ENCODE peak calls at places on chromosomes 5 and 9, in ten cellular contexts. U is GM12865, I is progenitor cell of endocrine pancreas, W is MM.1S, E is neural progenitor cell, H is GM20000, P is uterus, M is upper lobe of right lung, K is fibroblast of pulmonary artery, S is AG09319. B is an unnamed sample.

GRCh38 chr5:171852255-171852681 is 66.7 kb downstream of the SMIM23 start:
- DNase-seq in M (no peak), W (no peak), H (no peak), U (no peak), K (no peak), P (no peak), S (no peak), E (peak), I (no peak), B (no peak)

GRCh38 chr5:17425385-17426070 is 72.5 kb upstream of the TAF11L2 start:
- DNase-seq in W (peak), I (no peak), P (no peak), U (peak), H (peak), K (no peak), S (no peak), M (no peak), E (no peak), B (no peak)

GRCh38 chr9:12060811-12061210 is 632.4 kb upstream of the TYRP1 start:
- DNase-seq in P (no peak), W (no peak), E (no peak), S (no peak), M (no peak), I (no peak), U (no peak), H (no peak), K (no peak), B (no peak)

GRCh38 chr5:1506242-1507015 is 17.3 kb downstream of the LPCAT1 start:
- DNase-seq in W (no peak), I (no peak), K (no peak), U (no peak), H (no peak), P (no peak), E (no peak), S (no peak), M (peak), B (no peak)

GRCh38 chr5:109281136-109281690 is 128.6 kb downstream of the PJA2 start:
- DNase-seq in W (no peak), S (no peak), U (no peak), E (no peak), H (no peak), P (no peak), K (no peak), M (no peak), I (no peak), B (no peak)

GRCh38 chr5:57066921-57067914 is 106.6 kb upstream of the GPBP1 start:
- DNase-seq in S (no peak), H (no peak), E (no peak), W (no peak), P (no peak), K (peak), U (no peak), M (no peak), I (no peak), B (no peak)

GRCh38 chr9:18478517-18479361 is 4.8 kb downstream of the ADAMTSL1 start:
- DNase-seq in K (peak), M (no peak), P (peak), S (peak), W (no peak), H (no peak), I (no peak), E (peak), U (no peak), B (no peak)

GRCh38 chr5:115816226-115817042 is at the start of gene CDO1:
- DNase-seq in U (no peak), W (no peak), I (peak), K (peak), S (peak), P (peak), E (peak), H (peak), M (peak), B (no peak)

GRCh38 chr9:120877276-120878034 is 467 bp upstream of the PHF19 start:
- DNase-seq in W (peak), U (peak), P (peak), I (peak), M (peak), S (no peak), H (peak), E (peak), K (peak), B (no peak)

GRCh38 chr9:91905958-91906585 is 44.0 kb downstream of the ROR2 start:
- DNase-seq in S (no peak), P (no peak), U (no peak), W (peak), E (no peak), K (no peak), H (peak), I (no peak), M (no peak), B (no peak)

GRCh38 chr5:134026521-134027202 is 21.9 kb upstream of the VDAC1 start:
- DNase-seq in S (peak), U (peak), P (no peak), E (peak), I (peak), M (no peak), W (peak), H (peak), K (peak), B (peak)

GRCh38 chr5:31194458-31194808 is 947 bp downstream of the CDH6 start:
- DNase-seq in P (no peak), S (no peak), W (no peak), K (peak), I (no peak), H (no peak), M (no peak), U (no peak), E (peak), B (no peak)

GRCh38 chr5:89458330-89458656 is 575.3 kb upstream of the MEF2C start:
- DNase-seq in I (no peak), U (no peak), K (no peak), H (no peak), S (no peak), E (no peak), W (no peak), M (no peak), P (no peak), B (no peak)

GRCh38 chr5:121671624-121672023 is 180.1 kb upstream of the FTMT start:
- DNase-seq in I (no peak), U (no peak), P (no peak), H (no peak), S (no peak), K (no peak), M (no peak), E (no peak), W (no peak), B (no peak)

GRCh38 chr5:131198625-131199024 is 27.9 kb downstream of the LYRM7 start:
- DNase-seq in U (no peak), M (no peak), S (no peak), H (no peak), E (no peak), I (no peak), K (no peak), W (no peak), P (no peak), B (no peak)

GRCh38 chr5:125338804-125339203 is 592.4 kb upstream of the ZNF608 start:
- DNase-seq in M (no peak), U (no peak), W (no peak), H (no peak), E (no peak), P (no peak), I (no peak), K (no peak), S (no peak), B (no peak)

GRCh38 chr5:131538177-131538593 is 96.8 kb downstream of the RAPGEF6 start:
- DNase-seq in I (no peak), W (no peak), K (peak), U (no peak), P (no peak), S (no peak), M (no peak), E (no peak), H (no peak), B (no peak)

GRCh38 chr9:72602629-72603028 is 81.2 kb downstream of the TMC1 start:
- DNase-seq in P (no peak), W (no peak), U (no peak), S (no peak), K (peak), E (no peak), I (no peak), H (no peak), M (no peak), B (no peak)

GRCh38 chr5:139148306-139148705 is 49.9 kb downstream of the SIL1 start:
- DNase-seq in W (no peak), P (no peak), S (no peak), U (no peak), M (no peak), I (no peak), K (no peak), E (no peak), H (no peak), B (no peak)

GRCh38 chr5:115243412-115243811 is 19.3 kb downstream of the PGGT1B start:
- DNase-seq in E (no peak), I (no peak), P (no peak), M (no peak), U (peak), H (no peak), W (no peak), S (no peak), K (peak), B (no peak)

GRCh38 chr5:137415231-137415681 is 83.9 kb downstream of the SPOCK1 start:
- DNase-seq in K (peak), U (no peak), P (no peak), I (no peak), S (peak), E (no peak), H (no peak), M (no peak), W (no peak), B (no peak)

GRCh38 chr5:110377411-110378392 is 348.8 kb downstream of the TMEM232 start:
- DNase-seq in U (no peak), S (no peak), P (no peak), M (no peak), E (peak), H (no peak), W (no peak), I (no peak), K (no peak), B (no peak)

GRCh38 chr5:88661870-88662207 is 221.1 kb downstream of the MEF2C start:
- DNase-seq in K (no peak), U (no peak), I (no peak), W (peak), E (no peak), P (no peak), M (no peak), S (no peak), H (no peak), B (no peak)

GRCh38 chr5:53037141-53037859 is 48.1 kb downstream of the ITGA2 start:
- DNase-seq in W (no peak), E (no peak), M (no peak), I (no peak), P (no peak), H (no peak), K (peak), U (no peak), S (no peak), B (no peak)

GRCh38 chr9:96853711-96854072 is 622 bp downstream of the ZNF782 start:
- DNase-seq in E (no peak), M (no peak), K (no peak), I (no peak), W (peak), H (peak), U (peak), S (no peak), P (no peak), B (no peak)

GRCh38 chr5:5158472-5158895 is 18.4 kb downstream of the ADAMTS16 start:
- DNase-seq in S (no peak), P (no peak), W (no peak), H (no peak), M (no peak), K (peak), I (no peak), U (no peak), E (no peak), B (no peak)

GRCh38 chr5:37495210-37495609 is 116.1 kb downstream of the WDR70 start:
- DNase-seq in U (no peak), K (peak), P (no peak), S (no peak), I (no peak), W (no peak), M (no peak), H (no peak), E (no peak), B (no peak)

GRCh38 chr9:136017813-136018190 is 56.6 kb upstream of the UBAC1 start:
- DNase-seq in H (no peak), M (no peak), W (no peak), S (no peak), P (no peak), I (no peak), U (no peak), E (no peak), K (no peak), B (no peak)

GRCh38 chr5:176866913-176867312 is 32.2 kb downstream of the HK3 start:
- DNase-seq in H (no peak), E (peak), I (no peak), S (no peak), P (no peak), U (no peak), W (no peak), K (no peak), M (no peak), B (no peak)

GRCh38 chr9:81032030-81032572 is 657.2 kb downstream of the TLE1 start:
- DNase-seq in H (no peak), S (no peak), K (peak), I (no peak), U (peak), P (peak), W (peak), E (no peak), M (no peak), B (no peak)

GRCh38 chr5:117318528-117318927 is 743.9 kb upstream of the SEMA6A start:
- DNase-seq in M (no peak), K (no peak), W (no peak), E (peak), P (no peak), U (peak), I (no peak), H (no peak), S (no peak), B (no peak)

GRCh38 chr5:57335092-57335491 is 147.5 kb downstream of the ACTBL2 start:
- DNase-seq in E (no peak), M (no peak), H (no peak), P (no peak), U (no peak), K (peak), S (no peak), I (no peak), W (no peak), B (no peak)

GRCh38 chr5:39314591-39314990 is 49.7 kb downstream of the C9 start:
- DNase-seq in K (no peak), M (no peak), U (no peak), S (no peak), W (no peak), H (no peak), P (no peak), I (no peak), E (no peak), B (no peak)
- TF ChIP-seq CTCF in K (peak), M (no peak), U (no peak), S (no peak), W (no peak), H (no peak), P (no peak), I (no peak), E (no peak), B (no peak)

DNA sequence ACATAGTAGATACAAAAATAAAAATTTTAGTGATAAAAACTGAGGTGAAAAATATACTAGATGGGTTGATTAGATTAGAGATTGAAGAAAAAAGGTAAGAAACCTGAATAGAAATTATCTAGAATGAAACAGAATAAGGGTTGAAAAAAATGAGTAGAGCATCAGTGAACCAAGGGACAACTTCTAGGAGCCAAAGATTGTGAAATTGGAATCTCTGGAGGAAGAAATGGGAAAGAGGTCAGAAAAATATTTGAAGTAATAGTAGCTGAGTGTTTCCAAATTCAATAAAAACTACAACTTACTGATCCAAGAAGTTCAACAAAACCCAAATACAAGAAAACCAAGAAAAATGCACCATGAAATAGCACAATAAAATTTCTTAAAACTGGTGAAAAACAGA is 116.6 kb upstream of the STARD4 start:
- DNase-seq in S (no peak), K (peak), M (no peak), E (no peak), P (no peak), H (no peak), U (no peak), I (no peak), W (no peak), B (no peak)
- TF ChIP-seq CTCF in S (no peak), K (no peak), M (no peak), E (no peak), P (no peak), H (no peak), U (no peak), I (no peak), W (no peak), B (no peak)

GRCh38 chr5:168947212-168947868 is 353.6 kb downstream of the SLIT3 start:
- DNase-seq in K (peak), P (no peak), I (peak), U (peak), H (peak), W (peak), M (no peak), S (no peak), E (peak), B (no peak)

GRCh38 chr5:168943999-168944398 is 356.9 kb downstream of the SLIT3 start:
- DNase-seq in E (peak), U (no peak), H (no peak), M (no peak), S (no peak), W (no peak), K (no peak), I (no peak), P (no peak), B (no peak)

GRCh38 chr5:168948746-168949145 is 352.2 kb downstream of the SLIT3 start:
- DNase-seq in U (no peak), M (no peak), I (no peak), K (no peak), H (no peak), E (no peak), P (no peak), W (no peak), S (no peak), B (no peak)

GRCh38 chr5:168943485-168943884 is 357.5 kb downstream of the SLIT3 start:
- DNase-seq in S (no peak), H (no peak), M (no peak), I (no peak), U (no peak), W (no peak), P (no peak), E (no peak), K (no peak), B (no peak)

GRCh38 chr5:168946363-168946762 is 354.6 kb downstream of the SLIT3 start:
- DNase-seq in H (no peak), U (no peak), M (no peak), P (no peak), K (peak), E (peak), I (peak), W (no peak), S (no peak), B (no peak)
- TF ChIP-seq CTCF in H (peak), U (no peak), M (no peak), P (no peak), K (peak), E (peak), I (peak), W (no peak), S (peak), B (peak)

GRCh38 chr9:121956808-121957207 is 136.3 kb downstream of the TTLL11 start:
- DNase-seq in U (no peak), I (no peak), K (no peak), E (no peak), S (no peak), M (no peak), W (no peak), P (no peak), H (no peak), B (no peak)

GRCh38 chr9:121955649-121956048 is 137.5 kb downstream of the TTLL11 start:
- DNase-seq in H (no peak), M (no peak), U (no peak), K (no peak), S (no peak), W (no peak), P (no peak), E (no peak), I (no peak), B (no peak)

GRCh38 chr9:121958530-121958929 is 134.6 kb downstream of the TTLL11 start:
- DNase-seq in H (no peak), S (no peak), U (no peak), M (no peak), P (no peak), E (no peak), K (peak), I (no peak), W (no peak), B (no peak)

GRCh38 chr9:121952611-121953010 is 140.5 kb downstream of the TTLL11 start:
- DNase-seq in P (no peak), I (no peak), M (no peak), U (no peak), S (no peak), E (no peak), W (no peak), K (no peak), H (no peak), B (no peak)

DNA sequence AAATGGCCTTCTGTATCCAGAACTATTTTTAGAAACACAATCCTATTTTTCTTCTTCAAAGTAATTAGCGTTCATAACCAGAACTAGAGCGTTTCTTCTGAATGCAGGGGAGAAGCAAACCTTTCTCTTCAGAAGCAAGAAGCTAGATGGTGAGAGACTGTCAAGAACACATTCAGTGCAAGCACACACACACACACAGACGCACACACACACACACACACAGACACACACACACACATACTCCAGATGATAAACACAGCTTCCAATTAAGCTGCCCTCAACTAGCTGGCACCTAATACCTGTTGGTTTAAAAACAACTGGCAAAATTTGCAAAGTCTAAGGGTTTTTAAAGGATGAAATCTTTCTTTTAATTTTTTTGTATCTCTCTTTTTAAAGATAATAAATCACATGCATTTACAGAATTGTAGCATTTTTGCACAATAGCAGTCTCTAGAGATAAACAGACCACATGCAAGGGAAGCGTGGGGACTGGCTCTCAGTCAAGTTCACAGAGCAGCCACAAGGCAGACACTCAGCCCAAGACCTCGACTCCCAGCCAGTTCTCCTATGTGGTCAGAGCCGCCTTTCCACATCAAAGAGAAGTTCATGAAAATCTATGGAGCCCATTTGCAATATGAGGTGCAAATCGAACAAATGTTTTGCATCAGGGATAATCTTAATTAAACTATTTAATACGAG is 138.5 kb downstream of the TTLL11 start:
- DNase-seq in E (no peak), U (no peak), S (peak), P (peak), H (no peak), W (no peak), K (peak), M (no peak), I (no peak), B (no peak)
- TF ChIP-seq CTCF in E (no peak), U (no peak), S (no peak), P (peak), H (no peak), W (no peak), K (no peak), M (no peak), I (no peak), B (no peak)

DNA sequence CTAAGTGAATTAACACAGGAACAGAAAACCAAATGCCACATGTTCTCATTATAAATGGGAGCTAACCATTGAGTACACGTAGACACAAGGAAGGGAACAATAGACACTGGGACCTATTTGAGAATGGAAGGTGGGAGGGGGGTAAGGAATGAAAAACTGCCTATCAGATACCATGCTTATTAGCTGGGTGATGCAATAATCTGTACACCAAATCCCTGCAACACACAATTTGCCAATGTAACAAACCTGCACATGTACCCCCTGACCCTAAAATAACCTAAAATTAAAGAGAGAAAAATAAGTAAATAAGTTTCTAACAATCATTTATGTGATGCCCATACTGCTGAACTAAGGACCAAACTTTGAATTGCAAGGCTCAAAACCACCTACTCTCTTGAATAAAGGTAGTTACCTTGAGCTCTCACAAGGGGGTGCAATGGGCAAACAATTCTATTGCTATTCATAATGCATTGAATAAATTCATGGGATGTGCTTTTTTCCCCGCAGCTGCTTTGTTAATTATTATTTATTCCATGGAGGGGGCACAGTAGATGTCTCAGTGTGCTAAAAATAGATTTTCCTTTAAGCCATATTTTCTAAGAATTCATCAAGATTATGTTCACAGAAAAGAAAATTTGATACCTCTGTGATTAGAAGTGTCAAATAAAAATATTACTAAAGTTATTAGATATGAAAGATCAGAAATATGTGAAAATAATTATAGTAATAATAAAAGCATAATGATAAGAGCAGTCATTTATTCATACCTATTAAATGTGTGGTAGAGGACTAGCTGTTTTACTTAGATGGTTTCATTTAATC is 76.2 kb upstream of the PTPN3 start:
- DNase-seq in U (peak), S (peak), P (peak), W (peak), K (peak), I (no peak), M (no peak), H (peak), E (peak), B (no peak)
- TF ChIP-seq CTCF in U (peak), S (peak), P (peak), W (peak), K (peak), I (peak), M (peak), H (peak), E (peak), B (peak)

GRCh38 chr5:82760856-82761255 is 316.3 kb downstream of the TMEM167A start:
- DNase-seq in S (no peak), H (no peak), E (no peak), I (no peak), U (no peak), P (no peak), K (no peak), M (no peak), W (no peak), B (no peak)
- TF ChIP-seq CTCF in S (no peak), H (no peak), E (no peak), I (no peak), U (no peak), P (no peak), K (no peak), M (no peak), W (no peak), B (no peak)